ENCODE peak calls at places on chromosomes 3 and 15, in eight cellular contexts. C is HTR-8/SVneo; Q is T-helper 1 cell; D is NCI-H345; R is SJSA1; Z is cardiac fibroblast; A is activated CD4-positive, CD25-positive, alpha-beta regulatory T cell treated with anti-CD3 and anti-CD28 coated beads, Interleukin-2, amount 50 U/mL, for 72 hours; J is mucosa of gallbladder. H is an unnamed sample.

GRCh38 chr3:101117981-101118380 is 124.8 kb upstream of the ABI3BP start:
- DNase-seq in C (no peak), Q (no peak), D (no peak), R (no peak), Z (peak), A (no peak), J (no peak), H (no peak)

GRCh38 chr3:132029182-132029902 is 5.5 kb downstream of the CPNE4 start:
- DNase-seq in C (peak), Q (peak), D (peak), R (peak), Z (peak), A (peak), J (peak), H (peak)

GRCh38 chr15:65318870-65319356 is 14.4 kb downstream of the RNU5B-1 start:
- DNase-seq in C (peak), Q (peak), D (peak), R (peak), Z (peak), A (peak), J (peak), H (peak)

GRCh38 chr3:52183786-52184445 is 14.0 kb upstream of the ALAS1 start:
- DNase-seq in C (no peak), Q (no peak), D (no peak), R (no peak), Z (no peak), A (no peak), J (no peak), H (no peak)

GRCh38 chr3:178320481-178321352 is 215.5 kb upstream of the KCNMB2 start:
- DNase-seq in C (no peak), Q (no peak), D (peak), R (no peak), Z (peak), A (no peak), J (peak), H (no peak)

GRCh38 chr3:141796436-141797166 is 33.4 kb downstream of the GRK7 start:
- DNase-seq in C (no peak), Q (peak), D (no peak), R (no peak), Z (peak), A (peak), J (peak), H (no peak)

GRCh38 chr15:27249046-27249722 is 278.2 kb downstream of the GABRG3 start:
- DNase-seq in C (no peak), Q (no peak), D (no peak), R (no peak), Z (no peak), A (no peak), J (no peak), H (no peak)

GRCh38 chr3:90062018-90062417 is 954.6 kb downstream of the EPHA3 start:
- DNase-seq in C (no peak), Q (no peak), D (no peak), R (no peak), Z (peak), A (no peak), J (no peak), H (no peak)

GRCh38 chr3:172287811-172288477 is 160.3 kb downstream of the GHSR start:
- DNase-seq in C (no peak), Q (no peak), D (no peak), R (no peak), Z (no peak), A (no peak), J (no peak), H (no peak)

GRCh38 chr15:70412717-70413266 is 315.1 kb upstream of the TLE3 start:
- DNase-seq in C (no peak), Q (no peak), D (peak), R (no peak), Z (no peak), A (no peak), J (no peak), H (no peak)

GRCh38 chr3:187870360-187871203 is 125.3 kb upstream of the BCL6 start:
- DNase-seq in C (no peak), Q (no peak), D (no peak), R (no peak), Z (no peak), A (no peak), J (no peak), H (no peak)

GRCh38 chr3:16865335-16865734 is 19.4 kb upstream of the PLCL2 start:
- DNase-seq in C (no peak), Q (no peak), D (no peak), R (no peak), Z (no peak), A (no peak), J (no peak), H (no peak)

GRCh38 chr3:101279162-101279561 is 41.2 kb downstream of the IMPG2 start:
- DNase-seq in C (no peak), Q (no peak), D (no peak), R (no peak), Z (no peak), A (no peak), J (no peak), H (no peak)

GRCh38 chr15:41207687-41208448 is 22.7 kb downstream of the EXD1 start:
- DNase-seq in C (no peak), Q (no peak), D (no peak), R (peak), Z (no peak), A (no peak), J (no peak), H (peak)

GRCh38 chr15:60087561-60087960 is 83.5 kb downstream of the FOXB1 start:
- DNase-seq in C (no peak), Q (no peak), D (no peak), R (no peak), Z (no peak), A (no peak), J (no peak), H (no peak)

GRCh38 chr3:18898911-18899310 is 249.4 kb upstream of the KCNH8 start:
- DNase-seq in C (no peak), Q (no peak), D (no peak), R (no peak), Z (no peak), A (no peak), J (no peak), H (no peak)

GRCh38 chr3:29914861-29915524 is 634.1 kb downstream of the RBMS3 start:
- DNase-seq in C (no peak), Q (no peak), D (no peak), R (no peak), Z (peak), A (no peak), J (no peak), H (no peak)

GRCh38 chr15:85684174-85684710 is 110.5 kb downstream of the KLHL25 start:
- DNase-seq in C (no peak), Q (no peak), D (no peak), R (no peak), Z (no peak), A (no peak), J (no peak), H (no peak)

GRCh38 chr3:50154840-50155490 is at the start of gene SEMA3F:
- DNase-seq in C (peak), Q (peak), D (peak), R (no peak), Z (peak), A (peak), J (peak), H (peak)

GRCh38 chr15:82647835-82648256 is 683 bp upstream of the CPEB1 start:
- DNase-seq in C (peak), Q (no peak), D (no peak), R (no peak), Z (no peak), A (no peak), J (no peak), H (peak)

GRCh38 chr15:77415450-77416448 is 4.2 kb downstream of the PEAK1 start:
- DNase-seq in C (no peak), Q (no peak), D (no peak), R (no peak), Z (peak), A (no peak), J (no peak), H (no peak)

GRCh38 chr3:171261487-171261886 is 198.7 kb downstream of the TNIK start:
- DNase-seq in C (no peak), Q (no peak), D (no peak), R (no peak), Z (no peak), A (no peak), J (no peak), H (peak)